ENCODE peak calls at places on chromosomes 3 and 15, in five cellular contexts. O, F, A, B and L are unnamed samples.

GRCh38 chr3:38283810-38284775 is 2.0 kb downstream of the SLC22A14 start:
- DNase-seq in O (no peak), F (no peak), A (no peak), B (no peak), L (no peak)

GRCh38 chr3:65568497-65568896 is 470.2 kb downstream of the MAGI1 start:
- DNase-seq in O (no peak), F (no peak), A (no peak), B (no peak), L (no peak)

GRCh38 chr3:176978441-176978840 is 218.8 kb downstream of the TBL1XR1 start:
- DNase-seq in O (no peak), F (no peak), A (no peak), B (no peak), L (no peak)

GRCh38 chr15:69760263-69760855 is 307.7 kb downstream of the RPLP1 start:
- DNase-seq in O (no peak), F (no peak), A (no peak), B (no peak), L (no peak)

GRCh38 chr15:51085764-51086163 is 8.9 kb downstream of the TNFAIP8L3 start:
- DNase-seq in O (no peak), F (no peak), A (no peak), B (no peak), L (no peak)

GRCh38 chr3:2096196-2096595 is 2.5 kb upstream of the CNTN4 start:
- DNase-seq in O (no peak), F (no peak), A (no peak), B (no peak), L (no peak)

GRCh38 chr3:162998205-162998604 is 1501.6 kb downstream of the OTOL1 start:
- DNase-seq in O (no peak), F (no peak), A (no peak), B (no peak), L (no peak)

GRCh38 chr15:67197364-67197695 is 57.1 kb downstream of the AAGAB start:
- DNase-seq in O (no peak), F (no peak), A (no peak), B (no peak), L (no peak)

GRCh38 chr15:61119556-61119955 is 109.5 kb downstream of the RORA start:
- DNase-seq in O (no peak), F (no peak), A (no peak), B (no peak), L (no peak)

GRCh38 chr15:75597667-75598341 is 18.7 kb upstream of the PTPN9 start:
- DNase-seq in O (peak), F (no peak), A (peak), B (no peak), L (no peak)

GRCh38 chr3:99690761-99691369 is 52.5 kb downstream of the COL8A1 start:
- DNase-seq in O (no peak), F (no peak), A (no peak), B (no peak), L (no peak)

GRCh38 chr15:75076277-75076676 is 52.9 kb downstream of the PPCDC start:
- DNase-seq in O (no peak), F (no peak), A (no peak), B (no peak), L (no peak)

GRCh38 chr15:33278816-33279612 is 31.8 kb upstream of the RYR3 start:
- DNase-seq in O (peak), F (no peak), A (peak), B (no peak), L (no peak)

GRCh38 chr3:50623840-50624474 is 7.0 kb downstream of the MAPKAPK3 start:
- DNase-seq in O (no peak), F (no peak), A (no peak), B (no peak), L (no peak)